ENCODE peak calls at places on chromosomes 12 and 14, in four cellular contexts. V, J, P and N are unnamed samples.

GRCh38 chr12:87975879-87976278 is 53.3 kb downstream of the C12orf50 start:
- DNase-seq in V (no peak), J (no peak), P (no peak), N (no peak)

GRCh38 chr14:102138935-102139247 is 806 bp upstream of the WDR20 start:
- DNase-seq in V (no peak), J (no peak), P (no peak), N (no peak)

GRCh38 chr12:46562625-46563228 is 190.2 kb upstream of the SLC38A2 start:
- DNase-seq in V (no peak), J (no peak), P (peak; percentile 92), N (no peak)

GRCh38 chr14:22391908-22392307 is 197.1 kb downstream of the DAD1 start:
- DNase-seq in V (no peak), J (peak; percentile 54), P (peak; percentile 91), N (peak; percentile 33)

GRCh38 chr12:88142610-88142991 is 494 bp downstream of the TMTC3 start:
- DNase-seq in V (no peak), J (peak; percentile 21), P (no peak), N (peak; percentile 15)

GRCh38 chr14:31492759-31493498 is 5.1 kb upstream of the GPR33 start:
- DNase-seq in V (no peak), J (no peak), P (no peak), N (no peak)

GRCh38 chr14:100577986-100578431 is 9.2 kb downstream of the BEGAIN start:
- DNase-seq in V (no peak), J (no peak), P (no peak), N (no peak)

GRCh38 chr12:93380480-93381121 is 2.9 kb downstream of the NUDT4 start:
- DNase-seq in V (no peak), J (no peak), P (peak; percentile 64), N (peak; percentile 51)

GRCh38 chr12:11578461-11578993 is 70.9 kb upstream of the ETV6 start:
- DNase-seq in V (no peak), J (no peak), P (no peak), N (no peak)

GRCh38 chr12:122862872-122863701 is 27.8 kb downstream of the HIP1R start:
- DNase-seq in V (no peak), J (no peak), P (no peak), N (peak; percentile 37)

GRCh38 chr14:50948205-50948604 is 3.9 kb upstream of the PYGL start:
- DNase-seq in V (no peak), J (no peak), P (no peak), N (no peak)

GRCh38 chr14:38958589-38958988 is 144.4 kb downstream of the SEC23A start:
- DNase-seq in V (no peak), J (no peak), P (peak; percentile 6), N (peak; percentile 18)

GRCh38 chr12:3170423-3171194 is 93.4 kb downstream of the TSPAN9 start:
- DNase-seq in V (no peak), J (no peak), P (peak; percentile 63), N (no peak)

GRCh38 chr14:23434488-23435219 is 806 bp downstream of the MYH7 start:
- DNase-seq in V (no peak), J (peak; percentile 5), P (no peak), N (no peak)

GRCh38 chr12:69879007-69879960 is 54.3 kb downstream of the MYRFL start:
- DNase-seq in V (peak; percentile 68), J (peak; percentile 62), P (peak; percentile 85), N (peak; percentile 71)

GRCh38 chr12:29957835-29958234 is 174.1 kb upstream of the TMTC1 start:
- DNase-seq in V (no peak), J (no peak), P (peak; percentile 38), N (no peak)

GRCh38 chr12:1531160-1531653 is 63.2 kb downstream of the FBXL14 start:
- DNase-seq in V (no peak), J (no peak), P (peak; percentile 9), N (no peak)

GRCh38 chr12:45587877-45588530 is 141.5 kb upstream of the ARID2 start:
- DNase-seq in V (no peak), J (no peak), P (peak; percentile 2), N (no peak)

GRCh38 chr14:70096866-70097265 is 91.9 kb downstream of the SLC8A3 start:
- DNase-seq in V (no peak), J (no peak), P (peak; percentile 27), N (no peak)

GRCh38 chr12:131355688-131356245 is 355.1 kb upstream of the SFSWAP start:
- DNase-seq in V (no peak), J (no peak), P (no peak), N (no peak)

GRCh38 chr14:98404811-98405210 is 867.2 kb downstream of the BCL11B start:
- DNase-seq in V (no peak), J (no peak), P (no peak), N (no peak)

GRCh38 chr12:116204169-116204568 is 73.3 kb downstream of the MED13L start:
- DNase-seq in V (no peak), J (no peak), P (no peak), N (no peak)

GRCh38 chr12:95805864-95806669 is 15.5 kb upstream of the NTN4 start:
- DNase-seq in V (no peak), J (no peak), P (peak; percentile 77), N (no peak)

GRCh38 chr14:75042040-75042439 is 9.2 kb downstream of the MLH3 start:
- DNase-seq in V (no peak), J (no peak), P (peak; percentile 45), N (no peak)

GRCh38 chr12:62205348-62205747 is 54.9 kb upstream of the USP15 start:
- DNase-seq in V (no peak), J (no peak), P (no peak), N (no peak)

GRCh38 chr12:127257366-127257935 is 1009.5 kb upstream of the TMEM132C start:
- DNase-seq in V (no peak), J (no peak), P (no peak), N (no peak)

GRCh38 chr12:130353081-130353480 is 15.4 kb downstream of the PIWIL1 start:
- DNase-seq in V (no peak), J (no peak), P (no peak), N (no peak)

GRCh38 chr12:16600525-16600924 is 5.4 kb downstream of the LMO3 start:
- DNase-seq in V (no peak), J (no peak), P (no peak), N (no peak)

GRCh38 chr12:122827258-122827657 is 8.0 kb upstream of the HIP1R start:
- DNase-seq in V (no peak), J (no peak), P (no peak), N (no peak)

GRCh38 chr12:51210690-51211395 is 7.0 kb downstream of the POU6F1 start:
- DNase-seq in V (no peak), J (no peak), P (no peak), N (no peak)

GRCh38 chr12:6608592-6609311 is 1.6 kb upstream of the CHD4 start:
- DNase-seq in V (no peak), J (no peak), P (peak; percentile 11), N (no peak)

GRCh38 chr12:46933947-46934346 is 108.2 kb upstream of the SLC38A4 start:
- DNase-seq in V (no peak), J (no peak), P (peak; percentile 70), N (no peak)

GRCh38 chr12:116878567-116879508 is 2.4 kb downstream of the HRK start:
- DNase-seq in V (no peak), J (no peak), P (no peak), N (no peak)

GRCh38 chr12:120103371-120103770 is 13.2 kb downstream of the RAB35 start:
- DNase-seq in V (no peak), J (no peak), P (no peak), N (no peak)

GRCh38 chr12:106123551-106123991 is 15.2 kb downstream of the NUAK1 start:
- DNase-seq in V (peak; percentile 61), J (no peak), P (no peak), N (no peak)

GRCh38 chr14:50659327-50659974 is 8.7 kb downstream of the SAV1 start:
- DNase-seq in V (no peak), J (no peak), P (peak; percentile 49), N (peak; percentile 0)